ENCODE peak calls at places on chromosomes 1 and 21, in ten cellular contexts. X is astrocyte of the spinal cord, N is psoas muscle, V is fibroblast of pulmonary artery, Q is cardiac muscle cell, I is DND-41, B is transverse colon, R is cardiac fibroblast, A is GM23338, J is K562. S is an unnamed sample.

GRCh38 chr1:167273027-167273800 is 52.5 kb downstream of the POU2F1 start:
- DNase-seq in X (peak), N (no peak), V (peak), Q (peak), I (peak), B (no peak), R (peak), A (no peak), J (no peak), S (no peak)

GRCh38 chr1:167082511-167083027 is 7.6 kb downstream of the GPA33 start:
- DNase-seq in X (no peak), N (no peak), V (no peak), Q (no peak), I (no peak), B (peak), R (no peak), A (no peak), J (no peak), S (no peak)

GRCh38 chr1:192126030-192126619 is 32.1 kb upstream of the RGS18 start:
- DNase-seq in X (no peak), N (no peak), V (no peak), Q (no peak), I (no peak), B (no peak), R (no peak), A (peak), J (no peak), S (no peak)

GRCh38 chr1:116738673-116739370 is 15.4 kb upstream of the CD2 start:
- DNase-seq in X (no peak), N (no peak), V (no peak), Q (no peak), I (no peak), B (no peak), R (no peak), A (no peak), J (no peak), S (peak)

GRCh38 chr1:27557596-27558340 is 46.2 kb downstream of the AHDC1 start:
- DNase-seq in X (no peak), N (no peak), V (no peak), Q (no peak), I (no peak), B (peak), R (no peak), A (peak), J (no peak), S (no peak)

GRCh38 chr1:172298146-172298545 is 122.3 kb upstream of the C1orf105 start:
- DNase-seq in X (peak), N (no peak), V (no peak), Q (no peak), I (no peak), B (no peak), R (no peak), A (no peak), J (no peak), S (no peak)

GRCh38 chr1:163673756-163674155 is 352.0 kb downstream of the NUF2 start:
- DNase-seq in X (peak), N (no peak), V (peak), Q (no peak), I (no peak), B (no peak), R (peak), A (no peak), J (no peak), S (no peak)

GRCh38 chr1:41333146-41333784 is 28.0 kb upstream of the FOXO6 start:
- DNase-seq in X (peak), N (no peak), V (peak), Q (no peak), I (peak), B (no peak), R (peak), A (no peak), J (peak), S (no peak)

GRCh38 chr1:225554216-225554812 is 98.6 kb downstream of the ENAH start:
- DNase-seq in X (peak), N (no peak), V (peak), Q (no peak), I (no peak), B (no peak), R (peak), A (peak), J (peak), S (peak)

GRCh38 chr1:8431028-8431427 is 113.1 kb downstream of the SLC45A1 start:
- DNase-seq in X (no peak), N (no peak), V (no peak), Q (no peak), I (peak), B (no peak), R (no peak), A (peak), J (no peak), S (peak)

GRCh38 chr1:213956295-213956770 is 31.4 kb upstream of the PROX1 start:
- DNase-seq in X (no peak), N (no peak), V (no peak), Q (no peak), I (no peak), B (no peak), R (no peak), A (no peak), J (no peak), S (no peak)

GRCh38 chr1:27656157-27656893 is 15.7 kb downstream of the IFI6 start:
- DNase-seq in X (peak), N (peak), V (peak), Q (no peak), I (no peak), B (peak), R (peak), A (peak), J (no peak), S (peak)

GRCh38 chr1:28104866-28105467 is 16.6 kb upstream of the EYA3 start:
- DNase-seq in X (peak), N (no peak), V (peak), Q (peak), I (no peak), B (peak), R (peak), A (peak), J (peak), S (no peak)

GRCh38 chr1:86388777-86389176 is 7.3 kb downstream of the ODF2L start:
- DNase-seq in X (no peak), N (no peak), V (peak), Q (no peak), I (no peak), B (no peak), R (peak), A (no peak), J (no peak), S (no peak)

GRCh38 chr21:17725339-17725738 is 93.8 kb downstream of the C21orf91 start:
- DNase-seq in X (no peak), N (no peak), V (no peak), Q (no peak), I (no peak), B (no peak), R (no peak), A (no peak), J (no peak), S (no peak)

GRCh38 chr1:178028973-178029481 is 59.2 kb upstream of the SEC16B start:
- DNase-seq in X (no peak), N (no peak), V (no peak), Q (no peak), I (no peak), B (no peak), R (no peak), A (no peak), J (no peak), S (no peak)

GRCh38 chr21:17708541-17709265 is 96.0 kb upstream of the BTG3 start:
- DNase-seq in X (no peak), N (no peak), V (no peak), Q (no peak), I (no peak), B (no peak), R (no peak), A (no peak), J (no peak), S (no peak)

GRCh38 chr1:172352435-172352834 is 68.0 kb upstream of the C1orf105 start:
- DNase-seq in X (peak), N (no peak), V (no peak), Q (no peak), I (no peak), B (no peak), R (no peak), A (no peak), J (no peak), S (no peak)

GRCh38 chr1:19046972-19047371 is 90.5 kb upstream of the IFFO2 start:
- DNase-seq in X (no peak), N (no peak), V (no peak), Q (no peak), I (no peak), B (no peak), R (no peak), A (no peak), J (no peak), S (no peak)

GRCh38 chr1:243930822-243931671 is 81.0 kb upstream of the AKT3 start:
- DNase-seq in X (peak), N (no peak), V (no peak), Q (no peak), I (no peak), B (no peak), R (no peak), A (peak), J (no peak), S (no peak)

GRCh38 chr1:226646026-226646869 is 92.8 kb downstream of the ITPKB start:
- DNase-seq in X (peak), N (peak), V (no peak), Q (no peak), I (no peak), B (no peak), R (no peak), A (no peak), J (no peak), S (no peak)

GRCh38 chr1:29129916-29130315 is 6.2 kb upstream of the TMEM200B start:
- DNase-seq in X (no peak), N (no peak), V (no peak), Q (no peak), I (no peak), B (no peak), R (no peak), A (no peak), J (no peak), S (no peak)

GRCh38 chr21:27424601-27425000 is 457.7 kb upstream of the ADAMTS5 start:
- DNase-seq in X (peak), N (no peak), V (peak), Q (no peak), I (no peak), B (no peak), R (peak), A (no peak), J (no peak), S (no peak)

GRCh38 chr1:41648844-41649243 is 164.4 kb upstream of the EDN2 start:
- DNase-seq in X (no peak), N (no peak), V (no peak), Q (no peak), I (no peak), B (peak), R (no peak), A (no peak), J (no peak), S (no peak)

GRCh38 chr21:32372755-32373154 is 20.1 kb downstream of the URB1 start:
- DNase-seq in X (peak), N (no peak), V (peak), Q (no peak), I (no peak), B (no peak), R (peak), A (no peak), J (no peak), S (no peak)

GRCh38 chr1:31860576-31860975 is 44.8 kb upstream of the SPOCD1 start:
- DNase-seq in X (no peak), N (no peak), V (no peak), Q (no peak), I (no peak), B (no peak), R (no peak), A (no peak), J (no peak), S (no peak)

GRCh38 chr1:92192246-92192645 is 25.5 kb upstream of the C1orf146 start:
- DNase-seq in X (no peak), N (no peak), V (no peak), Q (no peak), I (no peak), B (no peak), R (no peak), A (no peak), J (no peak), S (no peak)

GRCh38 chr1:218553197-218553596 is 208.1 kb downstream of the TGFB2 start:
- DNase-seq in X (no peak), N (no peak), V (no peak), Q (no peak), I (no peak), B (no peak), R (no peak), A (no peak), J (peak), S (no peak)

GRCh38 chr21:19781881-19782652 is 1216.1 kb upstream of the NCAM2 start:
- DNase-seq in X (no peak), N (no peak), V (no peak), Q (no peak), I (no peak), B (no peak), R (peak), A (peak), J (no peak), S (no peak)

GRCh38 chr1:230167419-230167852 is 100.4 kb downstream of the GALNT2 start:
- DNase-seq in X (peak), N (no peak), V (peak), Q (peak), I (peak), B (no peak), R (peak), A (peak), J (peak), S (peak)

GRCh38 chr1:243850013-243850367 is at the start of gene AKT3:
- DNase-seq in X (no peak), N (no peak), V (no peak), Q (peak), I (no peak), B (no peak), R (peak), A (peak), J (no peak), S (no peak)

GRCh38 chr1:208179303-208179702 is 64.9 kb downstream of the PLXNA2 start:
- DNase-seq in X (no peak), N (no peak), V (no peak), Q (no peak), I (no peak), B (peak), R (peak), A (no peak), J (peak), S (no peak)

GRCh38 chr1:87642581-87643129 is 314.0 kb downstream of the LMO4 start:
- DNase-seq in X (peak), N (no peak), V (peak), Q (peak), I (no peak), B (no peak), R (peak), A (peak), J (peak), S (no peak)

GRCh38 chr1:16017461-16018303 is at the start of gene HSPB7:
- DNase-seq in X (peak), N (peak), V (peak), Q (peak), I (no peak), B (peak), R (peak), A (peak), J (peak), S (peak)

GRCh38 chr1:43621861-43622260 is 28.1 kb upstream of the KDM4A start:
- DNase-seq in X (no peak), N (no peak), V (no peak), Q (no peak), I (no peak), B (no peak), R (no peak), A (no peak), J (no peak), S (no peak)

GRCh38 chr1:114956570-114956969 is 73.1 kb upstream of the TSHB start:
- DNase-seq in X (peak), N (no peak), V (peak), Q (peak), I (no peak), B (no peak), R (peak), A (peak), J (peak), S (peak)
- TF ChIP-seq CTCF in X (no peak), N (peak), V (no peak), Q (peak), I (peak), B (no peak), R (peak), A (peak), J (peak), S (peak)

GRCh38 chr1:85199667-85200366 is 999 bp downstream of the SYDE2 start:
- DNase-seq in X (peak), N (no peak), V (no peak), Q (no peak), I (no peak), B (no peak), R (no peak), A (peak), J (no peak), S (no peak)

GRCh38 chr1:85201340-85202091 is 700 bp upstream of the SYDE2 start:
- DNase-seq in X (peak), N (peak), V (peak), Q (peak), I (no peak), B (peak), R (peak), A (peak), J (peak), S (peak)

GRCh38 chr1:85200870-85201339 is at the start of gene SYDE2:
- DNase-seq in X (peak), N (peak), V (peak), Q (peak), I (no peak), B (peak), R (peak), A (peak), J (peak), S (peak)

GRCh38 chr1:85200367-85200869 is 398 bp downstream of the SYDE2 start:
- DNase-seq in X (peak), N (no peak), V (peak), Q (peak), I (no peak), B (peak), R (no peak), A (peak), J (peak), S (no peak)

GRCh38 chr1:85198864-85199263 is 2.0 kb downstream of the SYDE2 start:
- DNase-seq in X (peak), N (no peak), V (no peak), Q (no peak), I (no peak), B (no peak), R (no peak), A (no peak), J (no peak), S (no peak)
- H3K4me3 ChIP-seq in X (no peak), N (peak), V (no peak), Q (peak), I (no peak), B (peak), R (no peak), A (peak), J (peak), S (peak)

DNA sequence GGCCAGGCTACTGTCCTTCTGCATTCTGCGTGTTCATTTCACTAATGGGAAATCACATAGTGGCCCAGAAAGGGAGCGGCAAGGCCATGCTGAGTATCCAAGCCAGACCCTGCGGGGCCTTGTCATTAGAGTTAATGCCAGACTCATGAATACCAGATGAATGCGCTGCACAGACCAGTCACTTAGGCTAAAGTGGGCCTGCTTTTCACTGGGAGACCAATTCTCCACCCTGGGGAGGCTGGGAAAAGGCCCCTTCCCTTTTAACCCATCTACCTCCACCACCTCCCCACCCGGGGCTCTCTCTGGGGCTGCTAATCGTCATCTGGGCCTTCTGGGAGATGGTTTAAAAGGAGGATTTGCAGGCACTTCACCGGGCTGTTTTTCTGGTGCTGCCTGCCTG is 17.1 kb upstream of the GRIK3 start:
- DNase-seq in X (no peak), N (no peak), V (no peak), Q (no peak), I (no peak), B (no peak), R (no peak), A (no peak), J (no peak), S (no peak)
- TF ChIP-seq CTCF in X (no peak), N (no peak), V (no peak), Q (no peak), I (no peak), B (no peak), R (no peak), A (no peak), J (no peak), S (no peak)

DNA sequence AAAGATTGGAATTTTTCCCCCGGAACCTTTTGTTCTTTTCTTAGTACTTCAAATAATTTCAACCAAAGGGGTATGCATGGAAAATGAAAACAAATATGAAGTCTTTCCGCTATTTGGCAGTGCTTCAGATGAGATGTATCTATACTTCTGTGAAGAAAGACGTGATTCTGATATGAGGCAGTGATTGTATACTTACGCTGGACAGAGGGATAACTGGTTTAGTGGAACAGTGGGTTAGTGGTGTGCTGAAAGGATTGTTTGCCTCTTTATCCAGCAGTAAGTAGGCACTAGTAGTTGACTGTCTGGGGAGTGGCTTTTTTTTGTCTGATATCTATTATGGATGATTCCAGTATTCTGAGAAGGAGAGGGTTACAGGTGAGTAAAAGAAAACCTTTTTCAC is 61.4 kb downstream of the MAST2 start:
- DNase-seq in X (peak), N (no peak), V (peak), Q (no peak), I (no peak), B (no peak), R (peak), A (no peak), J (no peak), S (no peak)
- H3K4me3 ChIP-seq in X (peak), N (peak), V (peak), Q (no peak), I (no peak), B (no peak), R (peak), A (no peak), J (no peak), S (no peak)

DNA sequence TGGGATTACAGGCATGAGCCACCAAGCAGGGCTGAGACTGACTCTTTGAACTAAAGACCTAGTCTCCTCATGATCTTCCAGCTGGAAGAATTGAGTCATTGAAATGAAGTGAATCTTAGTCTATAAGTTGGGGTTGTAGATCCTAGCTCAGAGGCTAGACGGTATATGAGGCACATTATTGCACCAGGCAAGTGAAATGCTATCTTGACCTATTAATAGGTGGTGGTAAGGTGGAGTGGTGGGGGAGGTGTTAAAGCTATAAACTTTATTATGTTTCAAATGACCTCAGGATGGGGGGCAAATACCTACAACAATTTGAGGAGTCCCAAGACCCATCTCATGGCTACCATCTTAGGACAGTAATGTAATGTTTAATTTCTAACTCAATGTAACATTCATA is 36.8 kb upstream of the SLC16A1 start:
- DNase-seq in X (no peak), N (no peak), V (no peak), Q (no peak), I (no peak), B (no peak), R (no peak), A (no peak), J (no peak), S (no peak)
- TF ChIP-seq CTCF in X (no peak), N (no peak), V (no peak), Q (no peak), I (no peak), B (no peak), R (no peak), A (no peak), J (no peak), S (no peak)

GRCh38 chr1:53112271-53112774 is 30.1 kb downstream of the SLC1A7 start:
- DNase-seq in X (peak), N (no peak), V (peak), Q (no peak), I (no peak), B (no peak), R (peak), A (no peak), J (no peak), S (no peak)

GRCh38 chr1:53110370-53111072 is 31.9 kb downstream of the SLC1A7 start:
- DNase-seq in X (peak), N (no peak), V (no peak), Q (no peak), I (no peak), B (no peak), R (peak), A (no peak), J (no peak), S (no peak)

GRCh38 chr1:53112861-53113260 is 29.6 kb downstream of the SLC1A7 start:
- DNase-seq in X (no peak), N (no peak), V (no peak), Q (no peak), I (no peak), B (no peak), R (no peak), A (no peak), J (no peak), S (no peak)

GRCh38 chr1:53111073-53111556 is 31.3 kb downstream of the SLC1A7 start:
- DNase-seq in X (no peak), N (no peak), V (peak), Q (no peak), I (no peak), B (peak), R (peak), A (no peak), J (peak), S (no peak)

DNA sequence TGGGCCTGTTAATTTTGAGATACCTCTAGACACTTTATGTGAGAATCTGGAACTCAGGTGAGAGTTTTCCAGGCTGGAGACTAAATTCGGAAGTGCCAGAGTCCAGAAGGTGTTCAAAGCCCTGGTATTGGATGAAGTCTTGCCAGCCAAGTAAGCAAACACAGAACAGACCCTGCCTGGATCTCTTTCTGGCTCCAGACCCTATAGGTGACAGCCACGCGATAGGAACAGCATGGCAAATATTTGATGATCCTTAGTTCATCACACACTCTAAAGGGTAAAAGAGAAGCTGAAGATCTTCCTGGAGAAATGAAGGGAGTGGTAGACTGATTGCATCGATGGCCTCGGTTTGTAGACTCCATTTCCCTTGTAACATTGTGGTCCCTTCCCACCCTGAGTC is 30.7 kb downstream of the SLC1A7 start:
- DNase-seq in X (no peak), N (no peak), V (no peak), Q (no peak), I (no peak), B (no peak), R (no peak), A (no peak), J (no peak), S (no peak)
- H3K4me3 ChIP-seq in X (no peak), N (no peak), V (no peak), Q (no peak), I (no peak), B (no peak), R (no peak), A (no peak), J (no peak), S (no peak)